ENCODE peak calls at places on chromosomes 7 and 10, in nine cellular contexts. One of them, this sample, is unnamed. For H3K9me3, the result is how much of the 10 kb centered on the place peaks cover.

GRCh38 chr7:111753968-111754367 is 191.7 kb upstream of the IMMP2L start:
- DNase-seq in Peyer's patch: no peak
- DNase-seq in transverse colon: no peak
- DNase-seq in tibial nerve: no peak
- DNase-seq in ovary: no peak
- DNase-seq in heart left ventricle: no peak
- DNase-seq in IMR-90: peak
- DNase-seq in H1: no peak
- DNase-seq in A549: no peak
- DNase-seq in this sample: no peak

GRCh38 chr10:98790817-98791216 is 344.1 kb upstream of the HPS1 start:
- DNase-seq in transverse colon: no peak
- DNase-seq in H1: no peak
- DNase-seq in A549: no peak
- DNase-seq in tibial nerve: no peak
- DNase-seq in ovary: no peak
- DNase-seq in heart left ventricle: no peak
- DNase-seq in Peyer's patch: no peak
- DNase-seq in IMR-90: peak
- DNase-seq in this sample: no peak

GRCh38 chr10:88107698-88108097 is 244.3 kb downstream of the PTEN start:
- DNase-seq in A549: no peak
- DNase-seq in IMR-90: no peak
- DNase-seq in tibial nerve: no peak
- DNase-seq in heart left ventricle: no peak
- DNase-seq in Peyer's patch: no peak
- DNase-seq in ovary: no peak
- DNase-seq in transverse colon: no peak
- DNase-seq in H1: no peak
- DNase-seq in this sample: no peak

GRCh38 chr7:135283959-135284638 is 50.5 kb downstream of the STRA8 start:
- DNase-seq in A549: no peak
- DNase-seq in heart left ventricle: no peak
- DNase-seq in tibial nerve: no peak
- DNase-seq in transverse colon: no peak
- DNase-seq in IMR-90: no peak
- DNase-seq in ovary: no peak
- DNase-seq in H1: no peak
- DNase-seq in Peyer's patch: no peak
- DNase-seq in this sample: no peak

GRCh38 chr10:17431871-17432311 is 22.5 kb downstream of the ST8SIA6 start:
- DNase-seq in A549: no peak
- DNase-seq in ovary: no peak
- DNase-seq in transverse colon: no peak
- DNase-seq in Peyer's patch: no peak
- DNase-seq in H1: no peak
- DNase-seq in tibial nerve: no peak
- DNase-seq in heart left ventricle: no peak
- DNase-seq in IMR-90: peak
- DNase-seq in this sample: no peak

GRCh38 chr10:114320249-114321116 is 81.4 kb downstream of the VWA2 start:
- DNase-seq in H1: no peak
- DNase-seq in heart left ventricle: peak
- DNase-seq in A549: peak
- DNase-seq in Peyer's patch: no peak
- DNase-seq in IMR-90: no peak
- DNase-seq in transverse colon: no peak
- DNase-seq in ovary: peak
- DNase-seq in tibial nerve: no peak
- DNase-seq in this sample: peak

GRCh38 chr7:45196374-45196773 is 38.8 kb downstream of the RAMP3 start:
- DNase-seq in tibial nerve: no peak
- DNase-seq in ovary: no peak
- DNase-seq in A549: no peak
- DNase-seq in Peyer's patch: no peak
- DNase-seq in H1: no peak
- DNase-seq in transverse colon: no peak
- DNase-seq in heart left ventricle: no peak
- DNase-seq in IMR-90: no peak
- DNase-seq in this sample: no peak

GRCh38 chr10:3478632-3479240 is 306.2 kb upstream of the PITRM1 start:
- DNase-seq in transverse colon: no peak
- DNase-seq in heart left ventricle: no peak
- DNase-seq in tibial nerve: no peak
- DNase-seq in IMR-90: no peak
- DNase-seq in ovary: no peak
- DNase-seq in A549: no peak
- DNase-seq in H1: no peak
- DNase-seq in Peyer's patch: no peak
- DNase-seq in this sample: no peak

GRCh38 chr7:105298439-105298894 is 90.3 kb downstream of the SRPK2 start:
- DNase-seq in tibial nerve: no peak
- DNase-seq in heart left ventricle: no peak
- DNase-seq in H1: no peak
- DNase-seq in Peyer's patch: no peak
- DNase-seq in ovary: no peak
- DNase-seq in transverse colon: no peak
- DNase-seq in IMR-90: no peak
- DNase-seq in A549: no peak
- DNase-seq in this sample: no peak

GRCh38 chr10:122164028-122164601 is 107.0 kb upstream of the BTBD16 start:
- DNase-seq in transverse colon: no peak
- DNase-seq in tibial nerve: no peak
- DNase-seq in Peyer's patch: no peak
- DNase-seq in heart left ventricle: no peak
- DNase-seq in H1: no peak
- DNase-seq in ovary: no peak
- DNase-seq in A549: no peak
- DNase-seq in IMR-90: no peak
- DNase-seq in this sample: peak

GRCh38 chr7:102264367-102264891 is 22.2 kb upstream of the SH2B2 start:
- DNase-seq in heart left ventricle: peak
- DNase-seq in Peyer's patch: no peak
- DNase-seq in tibial nerve: no peak
- DNase-seq in A549: no peak
- DNase-seq in transverse colon: no peak
- DNase-seq in IMR-90: peak
- DNase-seq in H1: no peak
- DNase-seq in ovary: no peak
- DNase-seq in this sample: no peak

GRCh38 chr7:148042935-148043334 is 547.6 kb upstream of the C7orf33 start:
- DNase-seq in heart left ventricle: no peak
- DNase-seq in IMR-90: no peak
- DNase-seq in ovary: no peak
- DNase-seq in transverse colon: no peak
- DNase-seq in A549: no peak
- DNase-seq in tibial nerve: no peak
- DNase-seq in H1: no peak
- DNase-seq in Peyer's patch: no peak
- DNase-seq in this sample: no peak

GRCh38 chr7:85695041-85695990 is 508.5 kb upstream of the SEMA3D start:
- DNase-seq in heart left ventricle: no peak
- DNase-seq in H1: no peak
- DNase-seq in transverse colon: no peak
- DNase-seq in Peyer's patch: no peak
- DNase-seq in IMR-90: peak
- DNase-seq in tibial nerve: no peak
- DNase-seq in ovary: no peak
- DNase-seq in A549: peak
- DNase-seq in this sample: no peak

GRCh38 chr7:99831595-99831994 is 3.8 kb downstream of the CYP3A43 start:
- DNase-seq in H1: no peak
- DNase-seq in heart left ventricle: no peak
- DNase-seq in transverse colon: no peak
- DNase-seq in A549: no peak
- DNase-seq in ovary: no peak
- DNase-seq in tibial nerve: no peak
- DNase-seq in IMR-90: no peak
- DNase-seq in Peyer's patch: no peak
- DNase-seq in this sample: no peak

GRCh38 chr7:5622746-5623145 is 158.7 kb downstream of the RNF216 start:
- DNase-seq in tibial nerve: no peak
- DNase-seq in IMR-90: no peak
- DNase-seq in A549: no peak
- DNase-seq in Peyer's patch: no peak
- DNase-seq in heart left ventricle: no peak
- DNase-seq in H1: no peak
- DNase-seq in ovary: no peak
- DNase-seq in transverse colon: no peak
- DNase-seq in this sample: no peak

GRCh38 chr7:4738711-4739527 is 36.5 kb upstream of the AP5Z1 start:
- DNase-seq in heart left ventricle: peak
- DNase-seq in H1: no peak
- DNase-seq in ovary: peak
- DNase-seq in tibial nerve: no peak
- DNase-seq in A549: peak
- DNase-seq in transverse colon: no peak
- DNase-seq in Peyer's patch: no peak
- DNase-seq in IMR-90: peak
- DNase-seq in this sample: peak

GRCh38 chr7:17942231-17942630 is 1.9 kb upstream of the SNX13 start:
- DNase-seq in transverse colon: no peak
- DNase-seq in ovary: no peak
- DNase-seq in A549: no peak
- DNase-seq in heart left ventricle: no peak
- DNase-seq in H1: no peak
- DNase-seq in Peyer's patch: no peak
- DNase-seq in IMR-90: no peak
- DNase-seq in tibial nerve: no peak
- DNase-seq in this sample: no peak

GRCh38 chr10:22252286-22252800 is 34.5 kb upstream of the EBLN1 start:
- DNase-seq in H1: no peak
- DNase-seq in IMR-90: no peak
- DNase-seq in Peyer's patch: peak
- DNase-seq in A549: no peak
- DNase-seq in ovary: peak
- DNase-seq in heart left ventricle: peak
- DNase-seq in tibial nerve: peak
- DNase-seq in transverse colon: peak
- DNase-seq in this sample: peak

GRCh38 chr10:48564466-48565150 is 40.3 kb downstream of the ARHGAP22 start:
- DNase-seq in heart left ventricle: no peak
- DNase-seq in transverse colon: no peak
- DNase-seq in A549: no peak
- DNase-seq in IMR-90: no peak
- DNase-seq in ovary: no peak
- DNase-seq in H1: no peak
- DNase-seq in Peyer's patch: no peak
- DNase-seq in tibial nerve: no peak
- DNase-seq in this sample: no peak
- H3K9me3 ChIP-seq in heart left ventricle: under half
- H3K9me3 ChIP-seq in transverse colon: under half
- H3K9me3 ChIP-seq in A549: under half
- H3K9me3 ChIP-seq in IMR-90: under half
- H3K9me3 ChIP-seq in ovary: under half
- H3K9me3 ChIP-seq in H1: under half
- H3K9me3 ChIP-seq in Peyer's patch: under half
- H3K9me3 ChIP-seq in tibial nerve: under half
- H3K9me3 ChIP-seq in this sample: under half

DNA sequence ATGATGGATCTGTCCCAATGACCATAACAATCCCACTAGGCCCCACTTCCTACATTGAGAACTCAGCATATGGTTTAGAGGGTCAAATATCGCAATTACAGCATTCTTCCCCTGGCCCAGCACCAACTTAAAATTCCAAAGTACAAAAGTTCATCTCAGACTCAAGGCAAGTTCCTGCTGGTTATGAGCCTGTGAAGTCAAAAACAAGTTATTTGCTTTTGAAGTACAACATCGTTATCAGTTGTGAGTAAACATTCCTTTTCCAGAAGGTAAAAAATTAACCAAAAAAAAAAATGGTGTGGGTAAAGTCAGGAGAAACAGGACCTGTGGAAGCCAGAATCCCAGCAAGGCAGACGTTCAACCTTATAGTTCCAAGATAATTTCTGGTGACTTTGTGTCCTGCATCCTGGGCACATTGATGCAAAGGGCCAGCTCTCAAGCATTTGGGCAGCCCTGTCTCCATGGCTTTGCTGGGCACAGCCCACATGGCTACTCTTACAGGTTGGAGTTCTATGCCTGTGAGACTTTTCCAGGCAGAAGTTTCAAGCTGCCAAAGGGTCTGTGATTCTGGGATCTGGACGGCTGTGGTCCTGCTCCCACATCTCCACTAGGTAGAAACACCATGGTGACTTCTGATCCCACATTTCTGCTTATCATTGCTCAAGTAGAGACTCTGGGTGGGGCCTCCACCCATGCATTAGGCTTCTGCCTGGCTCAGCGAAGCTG is 37.5 kb downstream of the AKR1C8 start:
- DNase-seq in IMR-90: no peak
- DNase-seq in tibial nerve: no peak
- DNase-seq in ovary: no peak
- DNase-seq in Peyer's patch: peak
- DNase-seq in H1: no peak
- DNase-seq in transverse colon: peak
- DNase-seq in A549: peak
- DNase-seq in heart left ventricle: no peak
- DNase-seq in this sample: no peak
- TF ChIP-seq POLR2A in IMR-90: no peak
- TF ChIP-seq POLR2A in tibial nerve: no peak
- TF ChIP-seq POLR2A in ovary: no peak
- TF ChIP-seq POLR2A in Peyer's patch: no peak
- TF ChIP-seq POLR2A in H1: no peak
- TF ChIP-seq POLR2A in transverse colon: no peak
- TF ChIP-seq POLR2A in A549: no peak
- TF ChIP-seq POLR2A in heart left ventricle: no peak
- TF ChIP-seq POLR2A in this sample: no peak

GRCh38 chr7:27106181-27106905 is 3.9 kb upstream of the HOXA2 start:
- DNase-seq in ovary: peak
- DNase-seq in tibial nerve: no peak
- DNase-seq in IMR-90: peak
- DNase-seq in Peyer's patch: peak
- DNase-seq in A549: no peak
- DNase-seq in transverse colon: no peak
- DNase-seq in H1: no peak
- DNase-seq in heart left ventricle: no peak
- DNase-seq in this sample: no peak
- H3K9me3 ChIP-seq in ovary: under half
- H3K9me3 ChIP-seq in tibial nerve: under half
- H3K9me3 ChIP-seq in IMR-90: under half
- H3K9me3 ChIP-seq in Peyer's patch: under half
- H3K9me3 ChIP-seq in A549: under half
- H3K9me3 ChIP-seq in transverse colon: under half
- H3K9me3 ChIP-seq in H1: under half
- H3K9me3 ChIP-seq in heart left ventricle: under half
- H3K9me3 ChIP-seq in this sample: under half

DNA sequence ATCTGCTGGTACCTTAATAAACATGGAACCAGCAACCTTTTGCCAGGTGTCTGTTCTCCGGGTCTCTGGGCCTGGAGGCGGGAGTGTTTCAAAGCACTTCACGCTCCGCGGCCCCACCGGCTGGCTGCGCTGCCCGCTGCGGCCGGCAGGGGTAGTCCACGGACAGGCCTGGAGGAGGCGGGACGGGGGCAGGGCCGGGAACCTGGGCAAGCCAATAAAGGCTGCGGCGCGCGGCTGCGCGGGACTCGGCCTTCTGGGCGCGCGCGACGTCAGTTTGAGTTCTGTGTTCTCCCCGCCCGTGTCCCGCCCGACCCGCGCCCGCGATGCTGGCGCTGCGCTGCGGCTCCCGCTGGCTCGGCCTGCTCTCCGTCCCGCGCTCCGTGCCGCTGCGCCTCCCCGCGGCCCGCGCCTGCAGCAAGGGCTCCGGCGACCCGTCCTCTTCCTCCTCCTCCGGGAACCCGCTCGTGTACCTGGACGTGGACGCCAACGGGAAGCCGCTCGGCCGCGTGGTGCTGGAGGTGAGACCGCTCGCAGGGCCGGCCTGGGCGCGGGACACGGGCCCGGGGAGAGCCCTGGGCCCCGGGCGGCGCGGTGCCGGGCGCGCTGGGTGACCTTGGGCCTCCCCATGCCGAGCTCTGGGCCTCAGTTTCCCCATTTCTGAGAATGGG is at the start of gene PPIF:
- DNase-seq in tibial nerve: peak
- DNase-seq in A549: peak
- DNase-seq in ovary: peak
- DNase-seq in H1: peak
- DNase-seq in IMR-90: peak
- DNase-seq in Peyer's patch: peak
- DNase-seq in transverse colon: peak
- DNase-seq in heart left ventricle: peak
- DNase-seq in this sample: peak
- TF ChIP-seq POLR2A in tibial nerve: peak
- TF ChIP-seq POLR2A in A549: peak
- TF ChIP-seq POLR2A in ovary: peak
- TF ChIP-seq POLR2A in H1: no peak
- TF ChIP-seq POLR2A in IMR-90: peak
- TF ChIP-seq POLR2A in Peyer's patch: peak
- TF ChIP-seq POLR2A in transverse colon: peak
- TF ChIP-seq POLR2A in heart left ventricle: peak
- TF ChIP-seq POLR2A in this sample: peak

This sample was measured in adrenal gland.